ENCODE peak calls at places on chromosomes 3 and 15, in four cellular contexts. I, D, O and G are unnamed samples.

GRCh38 chr3:58575986-58576652 is 1.1 kb downstream of the FAM107A start:
- DNase-seq in I (no peak), D (no peak), O (no peak), G (no peak)

GRCh38 chr15:97745481-97746071 is 214.9 kb upstream of the ARRDC4 start:
- DNase-seq in I (no peak), D (no peak), O (no peak), G (no peak)

GRCh38 chr3:127455541-127456450 is 134.7 kb downstream of the TPRA1 start:
- DNase-seq in I (peak; percentile 47), D (peak; percentile 80), O (no peak), G (no peak)

GRCh38 chr3:24460974-24461373 is 33.7 kb downstream of the THRB start:
- DNase-seq in I (no peak), D (no peak), O (no peak), G (no peak)

GRCh38 chr3:195855471-195856409 is 44.0 kb upstream of the MUC4 start:
- DNase-seq in I (no peak), D (no peak), O (no peak), G (no peak)

GRCh38 chr3:16945330-16945729 is 60.6 kb downstream of the PLCL2 start:
- DNase-seq in I (peak; percentile 42), D (no peak), O (no peak), G (no peak)

GRCh38 chr3:124993462-124993861 is 58.9 kb upstream of the MUC13 start:
- DNase-seq in I (peak; percentile 10), D (no peak), O (no peak), G (no peak)

GRCh38 chr3:64218746-64219145 is 6.5 kb downstream of the PRICKLE2 start:
- DNase-seq in I (no peak), D (no peak), O (no peak), G (no peak)

GRCh38 chr3:115800489-115801080 is 177.3 kb downstream of the GAP43 start:
- DNase-seq in I (peak; percentile 23), D (no peak), O (no peak), G (peak; percentile 39)

GRCh38 chr3:125594581-125595011 is 701 bp downstream of the OSBPL11 start:
- DNase-seq in I (no peak), D (no peak), O (no peak), G (no peak)

GRCh38 chr3:38281895-38282686 is at the start of gene SLC22A14:
- DNase-seq in I (no peak), D (no peak), O (no peak), G (no peak)

GRCh38 chr3:2477635-2478034 is 379.0 kb downstream of the CNTN4 start:
- DNase-seq in I (no peak), D (no peak), O (no peak), G (no peak)

GRCh38 chr3:12574131-12574530 is 17.2 kb downstream of the MKRN2 start:
- DNase-seq in I (no peak), D (no peak), O (no peak), G (no peak)

GRCh38 chr3:119409844-119410243 is 53.6 kb downstream of the TMEM39A start:
- DNase-seq in I (no peak), D (no peak), O (no peak), G (no peak)

GRCh38 chr3:15015456-15015855 is 49.7 kb downstream of the MRPS25 start:
- DNase-seq in I (peak; percentile 16), D (no peak), O (no peak), G (no peak)

GRCh38 chr15:71203573-71204444 is 88.5 kb downstream of the THSD4 start:
- DNase-seq in I (peak; percentile 35), D (no peak), O (no peak), G (no peak)

GRCh38 chr15:31279221-31280036 is 47.2 kb upstream of the KLF13 start:
- DNase-seq in I (no peak), D (no peak), O (no peak), G (no peak)

GRCh38 chr3:95615592-95616310 is 1198.6 kb upstream of the EPHA6 start:
- DNase-seq in I (no peak), D (no peak), O (no peak), G (no peak)

GRCh38 chr3:78634316-78634715 is 1133.5 kb downstream of the ROBO1 start:
- DNase-seq in I (no peak), D (no peak), O (no peak), G (no peak)

GRCh38 chr15:68528891-68529290 is 49.9 kb upstream of the CORO2B start:
- DNase-seq in I (peak; percentile 86), D (no peak), O (no peak), G (no peak)

GRCh38 chr3:101036676-101037075 is 43.5 kb upstream of the ABI3BP start:
- DNase-seq in I (peak; percentile 27), D (no peak), O (no peak), G (no peak)

GRCh38 chr3:32384938-32385337 is 6.7 kb upstream of the CMTM7 start:
- DNase-seq in I (peak; percentile 73), D (no peak), O (no peak), G (no peak)

GRCh38 chr3:186722457-186722856 is 5.3 kb downstream of the KNG1 start:
- DNase-seq in I (no peak), D (no peak), O (no peak), G (no peak)

GRCh38 chr15:99564221-99565030 is 1.4 kb upstream of the MEF2A start:
- DNase-seq in I (no peak), D (peak; percentile 71), O (peak; percentile 6), G (no peak)

GRCh38 chr15:64667736-64668161 is 107.6 kb downstream of the RBPMS2 start:
- DNase-seq in I (peak; percentile 45), D (no peak), O (no peak), G (peak; percentile 55)

GRCh38 chr3:126406389-126407296 is 11.9 kb downstream of the CFAP100 start:
- DNase-seq in I (no peak), D (no peak), O (no peak), G (no peak)

GRCh38 chr15:45134682-45135604 is 5.1 kb downstream of the DUOX1 start:
- DNase-seq in I (no peak), D (no peak), O (no peak), G (no peak)

GRCh38 chr3:54374214-54374855 is 252.0 kb downstream of the CACNA2D3 start:
- DNase-seq in I (no peak), D (peak; percentile 8), O (no peak), G (no peak)

GRCh38 chr15:62569460-62570404 is 404.6 kb upstream of the C2CD4B start:
- DNase-seq in I (peak; percentile 58), D (peak; percentile 86), O (no peak), G (no peak)

GRCh38 chr15:50824507-50824906 is 59.0 kb upstream of the SPPL2A start:
- DNase-seq in I (no peak), D (no peak), O (no peak), G (no peak)

GRCh38 chr3:182501861-182502260 is 291.4 kb upstream of the ATP11B start:
- DNase-seq in I (no peak), D (no peak), O (no peak), G (no peak)

GRCh38 chr3:66224220-66224619 is 3.4 kb downstream of the SLC25A26 start:
- DNase-seq in I (no peak), D (no peak), O (no peak), G (no peak)

GRCh38 chr3:21216598-21216997 is 534.4 kb downstream of the ZNF385D start:
- DNase-seq in I (peak; percentile 32), D (no peak), O (no peak), G (no peak)

GRCh38 chr3:4492240-4493007 is 724 bp upstream of the ITPR1 start:
- DNase-seq in I (peak; percentile 46), D (no peak), O (peak; percentile 49), G (peak; percentile 54)

GRCh38 chr3:139353920-139354556 is 10.2 kb downstream of the MRPS22 start:
- DNase-seq in I (peak; percentile 58), D (peak; percentile 8), O (no peak), G (no peak)

GRCh38 chr3:106589306-106589942 is 720.6 kb upstream of the CBLB start:
- DNase-seq in I (no peak), D (no peak), O (no peak), G (no peak)

GRCh38 chr3:100040846-100041245 is 73.5 kb downstream of the FILIP1L start:
- DNase-seq in I (peak; percentile 65), D (no peak), O (no peak), G (no peak)